ENCODE peak calls at places on chromosome 2, in six cellular contexts. J is Kasumi-1, A is mucosa of gallbladder, N is nephron progenitor cell, S is occipital lobe, Y is AG09319. Z is an unnamed sample.

GRCh38 chr2:220064282-220065042 is 437.0 kb downstream of the SLC4A3 start:
- DNase-seq in J (no peak), A (no peak), N (no peak), S (no peak), Y (no peak), Z (no peak)

GRCh38 chr2:53913721-53914120 is 54.0 kb upstream of the GPR75 start:
- DNase-seq in J (peak), A (no peak), N (no peak), S (no peak), Y (no peak), Z (no peak)

GRCh38 chr2:9808334-9809063 is 34.8 kb upstream of the TAF1B start:
- DNase-seq in J (no peak), A (no peak), N (no peak), S (no peak), Y (no peak), Z (no peak)

GRCh38 chr2:193695367-193695766 is 1500.6 kb upstream of the TMEFF2 start:
- DNase-seq in J (peak), A (no peak), N (no peak), S (no peak), Y (no peak), Z (no peak)

GRCh38 chr2:154455201-154455600 is 243.3 kb upstream of the KCNJ3 start:
- DNase-seq in J (no peak), A (no peak), N (no peak), S (no peak), Y (no peak), Z (no peak)

GRCh38 chr2:100064165-100064564 is 78.2 kb downstream of the AFF3 start:
- DNase-seq in J (no peak), A (no peak), N (no peak), S (no peak), Y (no peak), Z (no peak)

GRCh38 chr2:151007365-151007764 is 254.3 kb downstream of the RBM43 start:
- DNase-seq in J (no peak), A (no peak), N (peak), S (no peak), Y (no peak), Z (no peak)

GRCh38 chr2:237652854-237653253 is 25.5 kb downstream of the LRRFIP1 start:
- DNase-seq in J (no peak), A (no peak), N (no peak), S (no peak), Y (no peak), Z (no peak)

GRCh38 chr2:1856922-1857321 is 112.6 kb upstream of the PXDN start:
- DNase-seq in J (no peak), A (no peak), N (no peak), S (no peak), Y (no peak), Z (no peak)

GRCh38 chr2:237692601-237693079 is 65.3 kb downstream of the LRRFIP1 start:
- DNase-seq in J (no peak), A (no peak), N (peak), S (no peak), Y (no peak), Z (no peak)

GRCh38 chr2:223123859-223124610 is 72.0 kb downstream of the KCNE4 start:
- DNase-seq in J (no peak), A (no peak), N (no peak), S (no peak), Y (no peak), Z (no peak)

GRCh38 chr2:31270136-31270535 is 36.2 kb downstream of the EHD3 start:
- DNase-seq in J (no peak), A (no peak), N (no peak), S (no peak), Y (peak), Z (no peak)

GRCh38 chr2:23756593-23757292 is 170.2 kb downstream of the ATAD2B start:
- DNase-seq in J (no peak), A (no peak), N (no peak), S (no peak), Y (no peak), Z (no peak)

GRCh38 chr2:177772529-177772928 is 300.0 kb downstream of the PDE11A start:
- DNase-seq in J (peak), A (no peak), N (no peak), S (no peak), Y (no peak), Z (no peak)

GRCh38 chr2:14678754-14679153 is 46.2 kb downstream of the LRATD1 start:
- DNase-seq in J (no peak), A (no peak), N (no peak), S (no peak), Y (no peak), Z (no peak)

GRCh38 chr2:228725031-228725430 is 543.5 kb upstream of the SPHKAP start:
- DNase-seq in J (no peak), A (no peak), N (no peak), S (no peak), Y (no peak), Z (no peak)

GRCh38 chr2:226362991-226363390 is 436.6 kb downstream of the IRS1 start:
- DNase-seq in J (no peak), A (no peak), N (no peak), S (no peak), Y (no peak), Z (no peak)

GRCh38 chr2:29317077-29317517 is 201.9 kb downstream of the CLIP4 start:
- DNase-seq in J (peak), A (peak), N (no peak), S (no peak), Y (no peak), Z (no peak)

GRCh38 chr2:58895849-58896248 is 654.7 kb upstream of the FANCL start:
- DNase-seq in J (no peak), A (no peak), N (no peak), S (no peak), Y (no peak), Z (no peak)

GRCh38 chr2:69770193-69770702 is 28.3 kb downstream of the ANXA4 start:
- DNase-seq in J (peak), A (peak), N (no peak), S (peak), Y (peak), Z (no peak)

GRCh38 chr2:200405599-200406298 is 99.3 kb downstream of the SPATS2L start:
- DNase-seq in J (no peak), A (peak), N (no peak), S (no peak), Y (no peak), Z (no peak)

GRCh38 chr2:161250864-161251436 is 57.3 kb upstream of the PSMD14 start:
- DNase-seq in J (peak), A (no peak), N (no peak), S (no peak), Y (no peak), Z (no peak)

GRCh38 chr2:27350106-27350693 is 6.4 kb downstream of the GTF3C2 start:
- DNase-seq in J (no peak), A (no peak), N (no peak), S (no peak), Y (no peak), Z (no peak)

GRCh38 chr2:218877331-218877730 is 3.3 kb upstream of the WNT10A start:
- DNase-seq in J (no peak), A (no peak), N (no peak), S (no peak), Y (no peak), Z (no peak)

GRCh38 chr2:6143812-6144211 is 451.6 kb downstream of the SOX11 start:
- DNase-seq in J (no peak), A (no peak), N (no peak), S (no peak), Y (no peak), Z (no peak)